ENCODE peak calls at places on chromosomes 1 and 21, in six cellular contexts. One of them, this sample, is unnamed.
A peak's percentile ranks its signal among the peaks of the same experiment; 100 is the strongest.

GRCh38 chr1:102365074-102365473 is 368.3 kb upstream of the OLFM3 start:
- DNase-seq in D721Med: no peak
- DNase-seq in heart left ventricle: no peak
- DNase-seq in hepatocyte: no peak
- DNase-seq in AG04449: no peak
- DNase-seq in OCI-LY7: no peak
- DNase-seq in this sample: no peak

GRCh38 chr1:94739521-94740061 is 80.6 kb upstream of the SLC44A3 start:
- DNase-seq in AG04449: peak; percentile 74
- DNase-seq in heart left ventricle: no peak
- DNase-seq in OCI-LY7: no peak
- DNase-seq in D721Med: no peak
- DNase-seq in hepatocyte: no peak
- DNase-seq in this sample: no peak

GRCh38 chr21:44985441-44986401 is 45.9 kb downstream of the SLX9 start:
- DNase-seq in hepatocyte: no peak
- DNase-seq in AG04449: no peak
- DNase-seq in heart left ventricle: peak; percentile 49
- DNase-seq in OCI-LY7: no peak
- DNase-seq in D721Med: no peak
- DNase-seq in this sample: no peak

GRCh38 chr1:64934115-64934880 is 32.1 kb downstream of the JAK1 start:
- DNase-seq in hepatocyte: peak; percentile 38
- DNase-seq in OCI-LY7: no peak
- DNase-seq in heart left ventricle: no peak
- DNase-seq in AG04449: no peak
- DNase-seq in D721Med: no peak
- DNase-seq in this sample: no peak

GRCh38 chr1:51170342-51170741 is 65.7 kb upstream of the RNF11 start:
- DNase-seq in hepatocyte: no peak
- DNase-seq in OCI-LY7: no peak
- DNase-seq in heart left ventricle: no peak
- DNase-seq in D721Med: no peak
- DNase-seq in AG04449: no peak
- DNase-seq in this sample: no peak

GRCh38 chr1:208224192-208224713 is 19.9 kb downstream of the PLXNA2 start:
- DNase-seq in D721Med: no peak
- DNase-seq in hepatocyte: no peak
- DNase-seq in AG04449: no peak
- DNase-seq in heart left ventricle: no peak
- DNase-seq in OCI-LY7: no peak
- DNase-seq in this sample: no peak

GRCh38 chr1:224726783-224727182 is 110.7 kb downstream of the CNIH3 start:
- DNase-seq in heart left ventricle: no peak
- DNase-seq in hepatocyte: peak; percentile 65
- DNase-seq in AG04449: peak; percentile 81
- DNase-seq in D721Med: no peak
- DNase-seq in OCI-LY7: no peak
- DNase-seq in this sample: no peak

GRCh38 chr1:30929135-30929889 is 20.8 kb upstream of the SDC3 start:
- DNase-seq in heart left ventricle: no peak
- DNase-seq in AG04449: no peak
- DNase-seq in OCI-LY7: peak; percentile 60
- DNase-seq in hepatocyte: peak; percentile 62
- DNase-seq in D721Med: no peak
- DNase-seq in this sample: peak; percentile 68

GRCh38 chr1:221672965-221673364 is 68.9 kb downstream of the DUSP10 start:
- DNase-seq in AG04449: no peak
- DNase-seq in D721Med: no peak
- DNase-seq in OCI-LY7: no peak
- DNase-seq in heart left ventricle: no peak
- DNase-seq in hepatocyte: no peak
- DNase-seq in this sample: no peak

GRCh38 chr1:14662116-14662515 is 63.6 kb downstream of the KAZN start:
- DNase-seq in D721Med: no peak
- DNase-seq in OCI-LY7: no peak
- DNase-seq in heart left ventricle: peak; percentile 66
- DNase-seq in hepatocyte: peak; percentile 11
- DNase-seq in AG04449: no peak
- DNase-seq in this sample: no peak

GRCh38 chr21:25313891-25314646 is 293.2 kb downstream of the MRPL39 start:
- DNase-seq in heart left ventricle: no peak
- DNase-seq in OCI-LY7: no peak
- DNase-seq in AG04449: no peak
- DNase-seq in hepatocyte: no peak
- DNase-seq in D721Med: no peak
- DNase-seq in this sample: no peak

GRCh38 chr1:241998412-241998921 is 431 bp downstream of the MAP1LC3C start:
- DNase-seq in OCI-LY7: no peak
- DNase-seq in hepatocyte: peak; percentile 77
- DNase-seq in heart left ventricle: peak; percentile 77
- DNase-seq in AG04449: no peak
- DNase-seq in D721Med: no peak
- DNase-seq in this sample: peak; percentile 61

GRCh38 chr1:202703191-202703590 is 7.1 kb downstream of the SYT2 start:
- DNase-seq in D721Med: no peak
- DNase-seq in AG04449: no peak
- DNase-seq in heart left ventricle: no peak
- DNase-seq in hepatocyte: no peak
- DNase-seq in OCI-LY7: no peak
- DNase-seq in this sample: no peak

GRCh38 chr1:27660300-27660837 is 11.6 kb downstream of the IFI6 start:
- DNase-seq in AG04449: no peak
- DNase-seq in hepatocyte: no peak
- DNase-seq in OCI-LY7: no peak
- DNase-seq in D721Med: no peak
- DNase-seq in heart left ventricle: no peak
- DNase-seq in this sample: no peak

GRCh38 chr1:90616395-90616794 is 100.7 kb downstream of the BARHL2 start:
- DNase-seq in D721Med: no peak
- DNase-seq in heart left ventricle: no peak
- DNase-seq in AG04449: no peak
- DNase-seq in hepatocyte: peak; percentile 16
- DNase-seq in OCI-LY7: no peak
- DNase-seq in this sample: no peak

GRCh38 chr1:61400997-61401396 is 318.6 kb downstream of the NFIA start:
- DNase-seq in OCI-LY7: no peak
- DNase-seq in heart left ventricle: no peak
- DNase-seq in AG04449: no peak
- DNase-seq in hepatocyte: no peak
- DNase-seq in D721Med: no peak
- DNase-seq in this sample: no peak

GRCh38 chr1:11528636-11529121 is 49.7 kb downstream of the DISP3 start:
- DNase-seq in AG04449: no peak
- DNase-seq in heart left ventricle: no peak
- DNase-seq in OCI-LY7: no peak
- DNase-seq in D721Med: no peak
- DNase-seq in hepatocyte: no peak
- DNase-seq in this sample: no peak

GRCh38 chr1:198713081-198713480 is 74.2 kb downstream of the PTPRC start:
- DNase-seq in D721Med: no peak
- DNase-seq in OCI-LY7: no peak
- DNase-seq in AG04449: peak; percentile 61
- DNase-seq in heart left ventricle: no peak
- DNase-seq in hepatocyte: no peak
- DNase-seq in this sample: no peak

DNA sequence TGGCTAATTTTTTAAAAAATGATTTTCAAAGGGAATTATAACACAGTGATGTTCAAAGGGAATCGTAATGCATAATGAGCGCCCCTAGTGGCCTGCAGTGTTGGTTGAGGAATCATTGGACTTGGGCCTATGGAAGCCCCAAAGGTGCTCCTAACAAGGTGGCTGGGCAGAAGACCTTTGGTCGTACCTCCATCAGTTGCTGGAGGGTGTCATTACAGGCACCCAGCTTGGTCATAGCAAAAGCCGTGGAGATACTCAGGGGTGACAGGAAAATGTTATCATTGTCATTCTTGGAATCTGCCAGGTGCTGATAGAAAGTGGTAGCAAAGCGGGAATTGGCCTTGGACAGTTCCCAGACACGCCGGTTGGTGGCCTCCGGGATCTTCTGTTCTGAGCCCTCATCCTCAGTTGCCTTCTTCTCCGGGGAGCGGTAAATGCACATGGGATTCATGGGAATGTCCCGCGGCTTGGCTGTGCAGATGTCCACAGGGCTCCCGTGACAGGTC is 2.7 kb downstream of the SERPINC1 start:
- DNase-seq in hepatocyte: peak; percentile 21
- DNase-seq in heart left ventricle: no peak
- DNase-seq in OCI-LY7: peak; percentile 67
- DNase-seq in AG04449: no peak
- DNase-seq in D721Med: no peak
- DNase-seq in this sample: peak; percentile 58
- TF ChIP-seq CTCF in hepatocyte: peak; percentile 32
- TF ChIP-seq CTCF in heart left ventricle: peak; percentile 18
- TF ChIP-seq CTCF in OCI-LY7: peak; percentile 95
- TF ChIP-seq CTCF in AG04449: peak; percentile 38
- TF ChIP-seq CTCF in D721Med: peak; percentile 63
- TF ChIP-seq CTCF in this sample: peak; percentile 44

DNA sequence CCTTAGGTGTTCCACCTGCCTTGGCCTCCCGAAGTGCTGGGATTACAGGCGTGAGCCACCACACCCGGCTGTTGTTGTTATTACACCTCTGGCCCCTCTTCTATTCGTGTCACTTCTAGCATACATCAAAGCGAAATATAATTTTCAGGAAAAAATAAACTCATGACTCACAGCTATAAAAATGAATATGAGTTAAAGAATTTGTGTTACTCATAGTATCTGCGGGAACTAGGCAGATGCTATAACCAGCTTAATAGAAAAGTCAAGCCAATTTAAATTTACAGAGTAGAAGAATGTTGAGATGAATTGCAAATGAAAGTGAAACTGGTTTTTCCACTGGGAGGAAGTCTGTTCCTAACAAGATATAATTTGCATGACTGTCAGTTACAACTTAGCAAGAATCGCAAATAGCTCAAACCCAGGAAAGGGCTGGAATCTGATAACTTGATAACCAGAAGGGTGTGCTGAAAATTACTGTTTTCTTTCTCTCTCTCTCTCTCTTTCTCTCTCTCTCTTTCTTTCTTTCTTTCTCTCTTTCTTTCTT is 11.2 kb downstream of the OR2W3 start:
- DNase-seq in AG04449: no peak
- DNase-seq in D721Med: no peak
- DNase-seq in OCI-LY7: no peak
- DNase-seq in hepatocyte: no peak
- DNase-seq in heart left ventricle: no peak
- DNase-seq in this sample: no peak
- TF ChIP-seq CTCF in AG04449: no peak
- TF ChIP-seq CTCF in D721Med: no peak
- TF ChIP-seq CTCF in OCI-LY7: no peak
- TF ChIP-seq CTCF in hepatocyte: no peak
- TF ChIP-seq CTCF in heart left ventricle: no peak
- TF ChIP-seq CTCF in this sample: no peak

GRCh38 chr1:100606438-100606837 is 68.5 kb downstream of the GPR88 start:
- DNase-seq in AG04449: no peak
- DNase-seq in hepatocyte: peak; percentile 62
- DNase-seq in D721Med: no peak
- DNase-seq in OCI-LY7: peak; percentile 2
- DNase-seq in heart left ventricle: no peak
- DNase-seq in this sample: no peak
- TF ChIP-seq CTCF in AG04449: peak; percentile 75
- TF ChIP-seq CTCF in hepatocyte: peak; percentile 66
- TF ChIP-seq CTCF in D721Med: peak; percentile 56
- TF ChIP-seq CTCF in OCI-LY7: peak; percentile 50
- TF ChIP-seq CTCF in heart left ventricle: peak; percentile 49
- TF ChIP-seq CTCF in this sample: peak; percentile 43

GRCh38 chr1:83015163-83015562 is 983.8 kb downstream of the TTLL7 start:
- DNase-seq in heart left ventricle: no peak
- DNase-seq in OCI-LY7: no peak
- DNase-seq in D721Med: no peak
- DNase-seq in hepatocyte: no peak
- DNase-seq in AG04449: no peak
- DNase-seq in this sample: no peak
- TF ChIP-seq CTCF in heart left ventricle: no peak
- TF ChIP-seq CTCF in OCI-LY7: no peak
- TF ChIP-seq CTCF in D721Med: no peak
- TF ChIP-seq CTCF in hepatocyte: no peak
- TF ChIP-seq CTCF in AG04449: no peak
- TF ChIP-seq CTCF in this sample: no peak

DNA sequence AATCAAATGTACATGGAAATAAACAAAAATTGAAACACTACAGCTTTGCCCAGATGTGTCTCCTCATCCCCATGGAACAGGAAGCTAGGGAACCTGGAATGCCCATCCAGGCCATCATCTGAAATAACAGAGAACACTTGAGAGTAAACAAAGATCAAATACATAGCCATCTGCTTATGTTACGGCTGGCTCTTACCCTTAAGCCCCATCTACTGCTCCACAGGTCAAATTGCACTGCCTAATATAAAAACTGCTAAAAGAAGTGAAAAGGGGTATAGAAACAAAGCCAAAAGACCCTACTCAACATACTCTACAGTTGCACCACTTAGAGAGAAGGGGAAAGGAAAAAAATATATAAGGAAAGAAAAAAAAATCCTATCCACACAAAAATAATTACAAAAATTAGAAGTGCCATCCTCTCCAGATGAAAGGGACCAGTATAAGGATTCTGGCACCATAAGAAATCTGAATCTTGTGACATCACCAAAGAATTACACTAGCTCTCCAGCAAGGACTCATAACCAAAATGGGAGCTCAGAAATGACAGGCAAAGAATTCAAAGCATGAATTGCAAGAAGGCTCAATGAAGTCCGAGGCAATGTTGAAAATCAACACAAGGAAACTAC is 26.9 kb downstream of the OR6Y1 start:
- DNase-seq in heart left ventricle: no peak
- DNase-seq in D721Med: no peak
- DNase-seq in OCI-LY7: peak; percentile 45
- DNase-seq in AG04449: no peak
- DNase-seq in hepatocyte: no peak
- DNase-seq in this sample: no peak
- TF ChIP-seq CTCF in heart left ventricle: no peak
- TF ChIP-seq CTCF in D721Med: peak; percentile 37
- TF ChIP-seq CTCF in OCI-LY7: peak; percentile 76
- TF ChIP-seq CTCF in AG04449: peak; percentile 43
- TF ChIP-seq CTCF in hepatocyte: no peak
- TF ChIP-seq CTCF in this sample: peak; percentile 40

GRCh38 chr1:231966983-231967382 is 340.4 kb downstream of the DISC1 start:
- DNase-seq in D721Med: no peak
- DNase-seq in heart left ventricle: no peak
- DNase-seq in OCI-LY7: no peak
- DNase-seq in AG04449: no peak
- DNase-seq in hepatocyte: no peak
- DNase-seq in this sample: no peak
- TF ChIP-seq CTCF in D721Med: no peak
- TF ChIP-seq CTCF in heart left ventricle: no peak
- TF ChIP-seq CTCF in OCI-LY7: no peak
- TF ChIP-seq CTCF in AG04449: no peak
- TF ChIP-seq CTCF in hepatocyte: no peak
- TF ChIP-seq CTCF in this sample: no peak

GRCh38 chr1:227437495-227438008 is 119.3 kb upstream of the CDC42BPA start:
- DNase-seq in heart left ventricle: no peak
- DNase-seq in AG04449: no peak
- DNase-seq in OCI-LY7: peak; percentile 3
- DNase-seq in D721Med: no peak
- DNase-seq in hepatocyte: peak; percentile 52
- DNase-seq in this sample: no peak
- TF ChIP-seq CTCF in heart left ventricle: peak; percentile 29
- TF ChIP-seq CTCF in AG04449: peak; percentile 19
- TF ChIP-seq CTCF in OCI-LY7: peak; percentile 51
- TF ChIP-seq CTCF in D721Med: peak; percentile 77
- TF ChIP-seq CTCF in hepatocyte: peak; percentile 60
- TF ChIP-seq CTCF in this sample: no peak